ENCODE peak calls at places on chromosomes 2 and 18, in four cellular contexts. O, X, P and H are unnamed samples.

GRCh38 chr2:239061824-239062560 is 214.1 kb downstream of the TWIST2 start:
- DNase-seq in O (no peak), X (no peak), P (no peak), H (no peak)

GRCh38 chr2:13768274-13768673 is 864.2 kb upstream of the LRATD1 start:
- DNase-seq in O (no peak), X (no peak), P (no peak), H (no peak)

GRCh38 chr2:53768233-53768542 is 584 bp downstream of the CHAC2 start:
- DNase-seq in O (peak), X (no peak), P (peak), H (no peak)

GRCh38 chr2:173997779-173998178 is 32.6 kb upstream of the SP3 start:
- DNase-seq in O (no peak), X (no peak), P (peak), H (no peak)

GRCh38 chr2:235347691-235348090 is 146.2 kb upstream of the AGAP1 start:
- DNase-seq in O (no peak), X (no peak), P (peak), H (no peak)

GRCh38 chr2:119549236-119549635 is 5.0 kb downstream of the CFAP221 start:
- DNase-seq in O (no peak), X (no peak), P (peak), H (no peak)

GRCh38 chr18:57249109-57249508 is 102.2 kb downstream of the BOD1L2 start:
- DNase-seq in O (no peak), X (no peak), P (no peak), H (no peak)

GRCh38 chr2:232927793-232928563 is 57.9 kb downstream of the SNORC start:
- DNase-seq in O (no peak), X (no peak), P (no peak), H (no peak)

GRCh38 chr2:102126660-102127059 is 15.9 kb upstream of the IL1R1 start:
- DNase-seq in O (no peak), X (no peak), P (peak), H (no peak)

GRCh38 chr18:76808561-76808960 is 13.8 kb upstream of the ZNF236 start:
- DNase-seq in O (no peak), X (no peak), P (no peak), H (no peak)

GRCh38 chr18:4058179-4058578 is 396.9 kb downstream of the DLGAP1 start:
- DNase-seq in O (no peak), X (no peak), P (no peak), H (no peak)

GRCh38 chr2:109065335-109065734 is 63.7 kb upstream of the SH3RF3 start:
- DNase-seq in O (peak), X (no peak), P (no peak), H (no peak)

GRCh38 chr2:219778189-219778588 is 150.8 kb downstream of the SLC4A3 start:
- DNase-seq in O (no peak), X (no peak), P (no peak), H (no peak)

GRCh38 chr18:48303883-48304282 is 105.3 kb downstream of the ZBTB7C start:
- DNase-seq in O (no peak), X (no peak), P (no peak), H (no peak)

GRCh38 chr2:102251042-102251848 is 60.1 kb upstream of the IL1RL1 start:
- DNase-seq in O (peak), X (peak), P (peak), H (peak)

GRCh38 chr18:34661464-34662087 is 48.5 kb upstream of the DTNA start:
- DNase-seq in O (no peak), X (no peak), P (peak), H (no peak)

GRCh38 chr2:177998996-177999395 is 73.6 kb downstream of the PDE11A start:
- DNase-seq in O (no peak), X (no peak), P (no peak), H (no peak)